ENCODE peak calls at places on chromosome 20, in seven cellular contexts. Y, Q, V, E, M, R and X are unnamed samples.

GRCh38 chr20:33882018-33882417 is 70.9 kb downstream of the CHMP4B start:
- DNase-seq in Y (no peak), Q (no peak), V (no peak), E (no peak), M (no peak), R (no peak), X (no peak)

GRCh38 chr20:46670228-46670584 is 18.9 kb upstream of the SLC13A3 start:
- DNase-seq in Y (no peak), Q (no peak), V (no peak), E (no peak), M (no peak), R (no peak), X (no peak)

GRCh38 chr20:51660741-51661608 is 107.2 kb downstream of the ATP9A start:
- DNase-seq in Y (no peak), Q (no peak), V (peak), E (peak), M (no peak), R (no peak), X (peak)

GRCh38 chr20:29878281-29878741 is 1379.2 kb upstream of the DEFB115 start:
- DNase-seq in Y (peak), Q (no peak), V (no peak), E (no peak), M (no peak), R (peak), X (peak)

GRCh38 chr20:25259788-25260254 is 11.9 kb downstream of the PYGB start:
- DNase-seq in Y (no peak), Q (peak), V (no peak), E (no peak), M (no peak), R (no peak), X (no peak)

GRCh38 chr20:32536861-32537656 is 48.1 kb downstream of the NOL4L start:
- DNase-seq in Y (peak), Q (no peak), V (no peak), E (no peak), M (no peak), R (peak), X (peak)

GRCh38 chr20:16392346-16392745 is 180.9 kb downstream of the KIF16B start:
- DNase-seq in Y (no peak), Q (no peak), V (no peak), E (no peak), M (no peak), R (no peak), X (peak)

GRCh38 chr20:48295445-48295903 is 510.2 kb upstream of the SULF2 start:
- DNase-seq in Y (no peak), Q (no peak), V (peak), E (peak), M (peak), R (no peak), X (no peak)

GRCh38 chr20:12289476-12289875 is 371.8 kb downstream of the BTBD3 start:
- DNase-seq in Y (no peak), Q (no peak), V (no peak), E (no peak), M (no peak), R (no peak), X (no peak)

GRCh38 chr20:46715292-46715756 is 5.9 kb downstream of the SLC2A10 start:
- DNase-seq in Y (peak), Q (no peak), V (peak), E (no peak), M (no peak), R (no peak), X (no peak)

GRCh38 chr20:41534170-41534569 is 84.0 kb downstream of the CHD6 start:
- DNase-seq in Y (no peak), Q (no peak), V (no peak), E (no peak), M (no peak), R (no peak), X (no peak)

GRCh38 chr20:31721408-31722332 is 998 bp downstream of the BCL2L1 start:
- DNase-seq in Y (no peak), Q (peak), V (no peak), E (no peak), M (no peak), R (peak), X (no peak)

GRCh38 chr20:35000922-35001595 is 45.4 kb downstream of the MYH7B start:
- DNase-seq in Y (peak), Q (no peak), V (no peak), E (no peak), M (no peak), R (peak), X (no peak)

GRCh38 chr20:63253438-63254236 is 626 bp downstream of the NKAIN4 start:
- DNase-seq in Y (no peak), Q (no peak), V (no peak), E (no peak), M (peak), R (peak), X (no peak)

GRCh38 chr20:21229163-21229562 is 74.0 kb upstream of the XRN2 start:
- DNase-seq in Y (no peak), Q (no peak), V (peak), E (no peak), M (no peak), R (no peak), X (no peak)

GRCh38 chr20:34522969-34523871 is 7.0 kb downstream of the DYNLRB1 start:
- DNase-seq in Y (no peak), Q (no peak), V (peak), E (peak), M (peak), R (no peak), X (peak)

GRCh38 chr20:9215539-9215938 is 146.7 kb downstream of the PLCB4 start:
- DNase-seq in Y (no peak), Q (no peak), V (no peak), E (no peak), M (no peak), R (no peak), X (peak)

GRCh38 chr20:34334654-34335407 is 28.2 kb upstream of the ITCH start:
- DNase-seq in Y (no peak), Q (no peak), V (peak), E (no peak), M (no peak), R (no peak), X (no peak)

GRCh38 chr20:8304124-8304800 is 172.2 kb downstream of the PLCB1 start:
- DNase-seq in Y (no peak), Q (no peak), V (no peak), E (no peak), M (no peak), R (no peak), X (no peak)

GRCh38 chr20:53984354-53984753 is 86.0 kb downstream of the BCAS1 start:
- DNase-seq in Y (no peak), Q (no peak), V (peak), E (no peak), M (no peak), R (no peak), X (no peak)

GRCh38 chr20:30593572-30593971 is 663.9 kb upstream of the DEFB115 start:
- DNase-seq in Y (no peak), Q (no peak), V (no peak), E (no peak), M (no peak), R (no peak), X (no peak)

GRCh38 chr20:7015257-7015656 is 247.8 kb downstream of the BMP2 start:
- DNase-seq in Y (no peak), Q (no peak), V (no peak), E (no peak), M (peak), R (no peak), X (no peak)

GRCh38 chr20:39885975-39886649 is 802.9 kb downstream of the MAFB start:
- DNase-seq in Y (peak), Q (peak), V (peak), E (peak), M (peak), R (peak), X (peak)

GRCh38 chr20:23086931-23087411 is 847 bp upstream of the CD93 start:
- DNase-seq in Y (peak), Q (no peak), V (no peak), E (no peak), M (no peak), R (peak), X (no peak)

GRCh38 chr20:11467436-11467835 is 450.3 kb upstream of the BTBD3 start:
- DNase-seq in Y (no peak), Q (no peak), V (no peak), E (no peak), M (no peak), R (no peak), X (no peak)

GRCh38 chr20:21509079-21509596 is 4.7 kb downstream of the NKX2-2 start:
- DNase-seq in Y (no peak), Q (no peak), V (no peak), E (no peak), M (no peak), R (no peak), X (no peak)

GRCh38 chr20:44886276-44886671 is 769 bp downstream of the YWHAB start:
- DNase-seq in Y (no peak), Q (no peak), V (no peak), E (no peak), M (no peak), R (no peak), X (no peak)

GRCh38 chr20:24950836-24951525 is 1.9 kb downstream of the CST7 start:
- DNase-seq in Y (no peak), Q (peak), V (no peak), E (no peak), M (no peak), R (no peak), X (no peak)

GRCh38 chr20:51661609-51662178 is 106.5 kb downstream of the ATP9A start:
- DNase-seq in Y (no peak), Q (no peak), V (peak), E (no peak), M (no peak), R (no peak), X (peak)

GRCh38 chr20:30286157-30286556 is 971.3 kb upstream of the DEFB115 start:
- DNase-seq in Y (no peak), Q (no peak), V (no peak), E (no peak), M (no peak), R (no peak), X (peak)

GRCh38 chr20:53635189-53635588 is 41.5 kb upstream of the ZNF217 start:
- DNase-seq in Y (no peak), Q (no peak), V (no peak), E (no peak), M (no peak), R (no peak), X (no peak)

GRCh38 chr20:20184149-20184548 is 131.8 kb downstream of the CFAP61 start:
- DNase-seq in Y (no peak), Q (no peak), V (no peak), E (no peak), M (no peak), R (no peak), X (peak)

DNA sequence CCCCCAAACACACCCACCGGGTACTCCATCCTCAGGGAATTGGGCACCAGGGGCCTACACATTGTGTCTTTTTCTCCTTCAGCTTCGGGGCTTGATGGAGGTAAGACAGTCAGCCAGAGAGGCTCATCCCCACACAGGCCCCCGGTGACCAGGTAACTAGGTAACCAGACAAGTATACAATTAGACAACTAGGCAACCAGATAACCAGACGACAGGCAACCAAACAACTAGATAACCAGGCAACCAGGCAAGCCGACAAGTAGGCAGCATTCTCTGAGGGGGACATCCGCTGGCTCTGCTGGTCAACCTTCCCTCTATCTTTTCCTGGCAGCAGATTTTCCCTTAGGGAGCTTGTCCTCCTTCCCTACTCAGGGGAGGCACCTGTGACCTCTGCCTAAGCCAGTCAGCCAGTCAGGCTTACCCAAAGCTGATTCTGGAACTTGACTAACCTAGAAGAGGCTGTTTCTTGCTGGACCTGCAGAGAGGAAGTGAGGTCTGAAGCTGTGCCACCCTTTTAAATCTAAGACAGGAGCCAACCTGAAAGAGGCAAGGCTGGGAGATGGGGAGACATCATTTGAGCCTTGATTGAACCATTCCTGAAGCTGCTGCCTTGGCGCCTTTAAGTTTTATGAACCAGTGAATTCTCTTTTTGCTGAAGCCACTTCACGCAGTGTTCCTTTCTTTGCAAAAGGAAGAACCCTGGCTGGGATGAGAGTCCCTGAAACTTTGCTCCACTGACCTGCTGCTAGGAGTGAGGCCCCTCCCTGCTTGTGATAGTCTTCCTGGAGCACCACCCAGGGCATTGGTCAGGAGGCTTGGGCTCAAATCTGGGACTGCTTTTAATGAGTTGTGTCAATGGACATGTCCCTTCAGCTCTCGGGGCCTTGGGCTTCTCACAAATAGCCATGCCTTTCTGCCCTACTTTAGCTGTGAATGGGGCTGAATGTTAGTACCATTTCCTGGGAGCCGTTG is 96.4 kb upstream of the RNF24 start:
- DNase-seq in Y (no peak), Q (peak), V (no peak), E (no peak), M (no peak), R (no peak), X (no peak)
- H3K4me3 ChIP-seq in Y (no peak), Q (no peak), V (no peak), E (no peak), M (no peak), R (no peak), X (no peak)

GRCh38 chr20:61869750-61870507 is 195.8 kb downstream of the TAF4 start:
- DNase-seq in Y (no peak), Q (no peak), V (no peak), E (no peak), M (no peak), R (peak), X (no peak)
- TF ChIP-seq CTCF in Y (no peak), Q (no peak), V (no peak), E (no peak), M (no peak), R (no peak), X (no peak)

DNA sequence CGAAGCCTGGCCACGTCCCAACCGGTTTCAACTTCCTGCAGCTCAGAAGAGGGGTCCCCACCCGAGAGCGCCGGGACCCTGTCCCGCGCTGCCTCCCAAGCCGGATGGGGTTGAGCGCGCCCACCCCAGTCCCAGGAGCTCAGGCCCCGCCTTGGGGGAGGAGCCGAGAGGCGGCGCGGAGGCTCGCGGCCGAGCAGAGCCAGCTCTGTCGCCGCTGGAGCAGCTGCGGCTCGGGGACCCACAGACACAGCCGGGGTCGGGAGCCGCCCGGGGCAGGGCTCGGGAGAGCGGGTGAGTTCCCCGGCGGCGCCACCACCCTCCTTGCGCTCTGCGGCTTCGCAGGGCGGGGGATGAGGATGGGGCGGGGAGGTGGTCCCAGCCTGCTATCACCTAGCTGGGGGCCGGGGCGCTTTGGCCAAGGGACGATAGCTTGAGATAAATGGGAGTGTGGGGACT is at the start of gene PPP1R16B:
- DNase-seq in Y (peak), Q (peak), V (no peak), E (no peak), M (peak), R (peak), X (peak)
- H3K4me3 ChIP-seq in Y (peak), Q (peak), V (no peak), E (peak), M (peak), R (peak), X (peak)

DNA sequence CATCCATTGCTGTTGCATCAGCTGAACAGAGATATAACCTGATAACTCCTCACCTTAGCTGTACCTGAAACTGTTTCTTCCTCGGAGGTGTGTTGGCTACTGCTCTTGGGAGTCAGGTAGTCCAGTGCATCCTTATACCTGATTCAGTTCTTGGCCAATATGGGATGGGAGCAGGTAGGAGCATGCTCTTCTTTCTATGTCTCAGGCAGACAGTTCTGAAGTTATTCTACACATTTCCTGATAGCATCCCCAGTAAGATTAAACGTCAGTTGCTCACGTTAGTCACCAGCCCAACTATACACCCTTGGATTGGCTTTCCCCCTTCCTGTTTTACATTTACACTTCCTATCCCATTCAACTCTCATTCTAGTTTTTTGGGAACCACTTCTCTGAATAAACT is 244.3 kb upstream of the FLRT3 start:
- DNase-seq in Y (no peak), Q (no peak), V (no peak), E (no peak), M (no peak), R (no peak), X (no peak)
- TF ChIP-seq CTCF in Y (no peak), Q (no peak), V (no peak), E (no peak), M (no peak), R (no peak), X (no peak)

GRCh38 chr20:56829788-56830385 is 200.8 kb downstream of the TFAP2C start:
- DNase-seq in Y (no peak), Q (no peak), V (no peak), E (no peak), M (no peak), R (no peak), X (no peak)
- H3K4me3 ChIP-seq in Y (no peak), Q (no peak), V (no peak), E (no peak), M (no peak), R (no peak), X (no peak)

GRCh38 chr20:10432079-10432478 is 1.9 kb downstream of the MKKS start:
- DNase-seq in Y (no peak), Q (no peak), V (no peak), E (no peak), M (no peak), R (no peak), X (no peak)
- TF ChIP-seq CTCF in Y (no peak), Q (no peak), V (no peak), E (no peak), M (no peak), R (no peak), X (no peak)

DNA sequence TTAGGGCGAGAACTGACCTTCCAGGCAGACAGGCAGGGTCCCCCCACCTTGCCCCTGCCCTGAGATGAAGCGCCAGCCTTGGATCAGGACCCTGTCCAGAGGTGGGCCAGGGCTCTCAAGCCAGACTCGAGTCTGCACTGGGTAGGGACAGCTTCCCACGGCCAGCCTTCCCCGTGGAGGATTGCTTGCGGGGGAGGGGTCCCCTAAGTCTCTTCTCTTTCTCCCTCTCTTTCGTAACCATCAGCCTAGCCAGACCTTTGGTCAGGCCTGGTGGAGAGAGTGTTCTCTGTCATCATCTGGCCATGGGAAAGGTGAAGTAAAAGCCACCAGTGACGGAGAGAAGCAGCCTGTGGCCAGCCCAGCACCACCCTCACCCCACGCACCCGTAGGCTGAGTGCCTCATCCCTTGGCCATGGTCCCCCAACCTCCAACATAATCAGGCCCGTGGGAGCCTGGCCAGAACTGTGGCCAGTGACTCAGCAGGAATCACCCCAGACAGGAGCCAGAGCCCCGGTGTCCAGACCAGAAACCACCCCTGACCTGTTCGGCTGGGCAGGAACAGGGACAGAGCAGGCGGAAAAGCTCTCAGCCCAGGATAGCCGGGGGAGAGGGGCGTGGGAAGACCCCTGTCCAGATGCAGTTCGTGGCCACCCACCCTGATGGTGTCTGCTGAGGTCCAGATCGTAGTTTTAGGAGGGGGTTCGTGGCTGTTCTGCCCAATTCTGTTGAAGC is 47.1 kb downstream of the SNAI1 start:
- DNase-seq in Y (peak), Q (peak), V (peak), E (peak), M (no peak), R (peak), X (no peak)
- H3K4me3 ChIP-seq in Y (no peak), Q (no peak), V (no peak), E (no peak), M (no peak), R (no peak), X (no peak)

GRCh38 chr20:59042151-59042795 is at the start of gene PRELID3B:
- DNase-seq in Y (no peak), Q (no peak), V (no peak), E (no peak), M (no peak), R (no peak), X (peak)
- TF ChIP-seq CTCF in Y (no peak), Q (no peak), V (no peak), E (no peak), M (no peak), R (no peak), X (no peak)

DNA sequence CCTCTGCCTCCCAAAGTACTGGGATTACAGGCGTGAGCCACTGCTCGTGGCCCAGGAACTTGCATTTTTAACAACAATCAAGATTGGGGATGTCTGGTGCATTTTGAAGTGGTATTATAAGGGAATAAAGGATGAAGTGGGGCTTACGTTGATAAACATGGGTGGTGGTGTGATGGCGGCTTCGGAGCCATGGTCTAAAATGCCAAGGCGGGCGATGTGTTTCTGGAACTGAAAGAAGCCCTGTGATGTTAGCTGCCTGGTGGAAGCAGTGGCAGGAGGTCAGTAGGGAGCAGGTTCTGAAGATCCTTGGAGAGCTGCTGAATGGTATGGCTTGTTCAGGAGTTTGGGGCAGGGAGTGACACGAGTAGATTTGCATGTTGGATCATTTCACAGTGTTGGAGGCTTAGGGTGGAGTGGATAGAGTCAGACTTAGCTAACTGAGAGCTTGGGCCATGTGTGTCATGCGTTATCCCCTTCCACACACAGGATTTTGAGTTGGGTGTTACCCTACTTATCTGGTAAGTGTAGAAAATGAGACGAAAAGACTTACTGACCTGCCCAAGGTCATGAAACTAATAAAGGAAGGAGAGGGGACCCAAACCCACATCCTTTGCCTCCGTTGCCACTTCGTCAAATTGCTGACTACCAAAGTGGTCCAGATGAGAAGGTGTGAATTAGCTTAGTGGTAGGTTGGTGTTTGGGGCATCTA is 1.5 kb downstream of the NELFCD start:
- DNase-seq in Y (no peak), Q (peak), V (no peak), E (no peak), M (no peak), R (no peak), X (peak)
- H3K4me3 ChIP-seq in Y (no peak), Q (peak), V (peak), E (no peak), M (peak), R (no peak), X (peak)